ENCODE peak calls at places on chromosomes 2 and 18, in five cellular contexts. L, J, Q, Y and X are unnamed samples.

GRCh38 chr2:169768262-169768995 is 30.2 kb upstream of the SSB start:
- DNase-seq in L (no peak), J (no peak), Q (no peak), Y (no peak), X (no peak)

GRCh38 chr18:21803495-21803894 is 62.9 kb downstream of the MIB1 start:
- DNase-seq in L (no peak), J (no peak), Q (peak; percentile 8), Y (no peak), X (peak; percentile 8)

GRCh38 chr18:49022311-49023280 is 71.8 kb upstream of the SMAD7 start:
- DNase-seq in L (no peak), J (peak; percentile 19), Q (no peak), Y (no peak), X (no peak)

GRCh38 chr2:58862234-58862633 is 621.1 kb upstream of the FANCL start:
- DNase-seq in L (no peak), J (no peak), Q (no peak), Y (no peak), X (no peak)

GRCh38 chr2:55618649-55619055 is 1.2 kb upstream of the PPP4R3B start:
- DNase-seq in L (peak; percentile 37), J (peak; percentile 43), Q (peak; percentile 68), Y (no peak), X (peak; percentile 70)

GRCh38 chr2:241225983-241226382 is 37.5 kb downstream of the ANO7 start:
- DNase-seq in L (no peak), J (no peak), Q (no peak), Y (no peak), X (no peak)

GRCh38 chr2:136019304-136019703 is 33.9 kb upstream of the DARS1 start:
- DNase-seq in L (no peak), J (no peak), Q (no peak), Y (no peak), X (no peak)

GRCh38 chr18:1526996-1527395 is 622.3 kb downstream of the ADCYAP1 start:
- DNase-seq in L (no peak), J (no peak), Q (peak; percentile 57), Y (no peak), X (no peak)

GRCh38 chr2:88235987-88236386 is 65.8 kb downstream of the THNSL2 start:
- DNase-seq in L (no peak), J (no peak), Q (no peak), Y (no peak), X (no peak)

GRCh38 chr2:156343096-156343939 is 10.8 kb upstream of the NR4A2 start:
- DNase-seq in L (no peak), J (no peak), Q (no peak), Y (no peak), X (no peak)

GRCh38 chr2:213934560-213934959 is 476.3 kb upstream of the VWC2L start:
- DNase-seq in L (no peak), J (no peak), Q (peak; percentile 52), Y (no peak), X (peak; percentile 10)

GRCh38 chr2:238270606-238271005 is 17.8 kb downstream of the PER2 start:
- DNase-seq in L (no peak), J (no peak), Q (no peak), Y (no peak), X (no peak)

GRCh38 chr2:218569661-218570500 is 1.2 kb downstream of the CNOT9 start:
- DNase-seq in L (peak; percentile 14), J (no peak), Q (peak; percentile 10), Y (no peak), X (peak; percentile 90)

GRCh38 chr18:5456577-5457466 is 87.0 kb downstream of the EPB41L3 start:
- DNase-seq in L (peak; percentile 32), J (peak; percentile 42), Q (peak; percentile 76), Y (no peak), X (no peak)

GRCh38 chr2:60739156-60739555 is 16.9 kb upstream of the PAPOLG start:
- DNase-seq in L (no peak), J (no peak), Q (peak; percentile 8), Y (no peak), X (no peak)

GRCh38 chr2:200404615-200405014 is 98.1 kb downstream of the SPATS2L start:
- DNase-seq in L (no peak), J (no peak), Q (no peak), Y (no peak), X (no peak)

GRCh38 chr2:124325667-124326425 is 300.8 kb downstream of the CNTNAP5 start:
- DNase-seq in L (no peak), J (no peak), Q (no peak), Y (no peak), X (no peak)

GRCh38 chr2:201466050-201466660 is 14.6 kb downstream of the STRADB start:
- DNase-seq in L (no peak), J (no peak), Q (no peak), Y (no peak), X (peak; percentile 72)

GRCh38 chr2:66481100-66481549 is 46.2 kb downstream of the MEIS1 start:
- DNase-seq in L (peak; percentile 42), J (peak; percentile 32), Q (peak; percentile 55), Y (peak; percentile 15), X (peak; percentile 89)

GRCh38 chr2:75560022-75560767 is 544 bp downstream of the EVA1A start:
- DNase-seq in L (peak; percentile 41), J (peak; percentile 58), Q (peak; percentile 50), Y (no peak), X (peak; percentile 57)

GRCh38 chr2:152761171-152761570 is 42.8 kb downstream of the ARL6IP6 start:
- DNase-seq in L (no peak), J (no peak), Q (no peak), Y (no peak), X (peak; percentile 48)

GRCh38 chr2:44930274-44930826 is 11.2 kb upstream of the SIX3 start:
- DNase-seq in L (no peak), J (peak; percentile 77), Q (no peak), Y (no peak), X (no peak)

GRCh38 chr2:64908406-64908805 is 80.8 kb upstream of the SLC1A4 start:
- DNase-seq in L (no peak), J (no peak), Q (no peak), Y (no peak), X (no peak)

GRCh38 chr2:161306919-161307318 is 1.3 kb upstream of the PSMD14 start:
- DNase-seq in L (no peak), J (peak; percentile 42), Q (no peak), Y (no peak), X (no peak)

GRCh38 chr2:56749152-56749752 is 565.5 kb downstream of the CCDC85A start:
- DNase-seq in L (peak; percentile 21), J (no peak), Q (peak; percentile 66), Y (no peak), X (peak; percentile 47)

GRCh38 chr2:64975232-64975791 is 13.9 kb upstream of the SLC1A4 start:
- DNase-seq in L (no peak), J (no peak), Q (peak; percentile 31), Y (no peak), X (peak; percentile 69)

GRCh38 chr2:156329031-156329921 is 3.2 kb downstream of the NR4A2 start:
- DNase-seq in L (peak; percentile 14), J (peak; percentile 49), Q (no peak), Y (no peak), X (no peak)

GRCh38 chr2:26080356-26080755 is 46.5 kb downstream of the RAB10 start:
- DNase-seq in L (no peak), J (no peak), Q (no peak), Y (no peak), X (no peak)

GRCh38 chr2:15127251-15127650 is 433.9 kb downstream of the NBAS start:
- DNase-seq in L (no peak), J (no peak), Q (no peak), Y (no peak), X (no peak)

GRCh38 chr2:15126373-15126772 is 434.8 kb downstream of the NBAS start:
- DNase-seq in L (no peak), J (no peak), Q (no peak), Y (no peak), X (no peak)

GRCh38 chr2:15122915-15123314 is 438.2 kb downstream of the NBAS start:
- DNase-seq in L (no peak), J (no peak), Q (no peak), Y (no peak), X (peak; percentile 4)

GRCh38 chr2:15128846-15129245 is 432.3 kb downstream of the NBAS start:
- DNase-seq in L (no peak), J (no peak), Q (no peak), Y (no peak), X (no peak)

GRCh38 chr2:15127876-15128275 is 433.3 kb downstream of the NBAS start:
- DNase-seq in L (no peak), J (no peak), Q (no peak), Y (no peak), X (no peak)
- H3K27ac ChIP-seq in L (no peak overlapping the region), J (no peak overlapping the region), Q (no peak overlapping the region), Y (no peak overlapping the region), X (no peak overlapping the region)

GRCh38 chr2:191247381-191248057 is 2.3 kb downstream of the MYO1B start:
- DNase-seq in L (no peak), J (no peak), Q (peak; percentile 88), Y (peak; percentile 13), X (peak; percentile 98)
- H3K9ac ChIP-seq in L (no peak overlapping the region), J (no peak overlapping the region), Q (no peak overlapping the region), Y (no peak overlapping the region), X (peak overlapping the region; percentile 94)

DNA sequence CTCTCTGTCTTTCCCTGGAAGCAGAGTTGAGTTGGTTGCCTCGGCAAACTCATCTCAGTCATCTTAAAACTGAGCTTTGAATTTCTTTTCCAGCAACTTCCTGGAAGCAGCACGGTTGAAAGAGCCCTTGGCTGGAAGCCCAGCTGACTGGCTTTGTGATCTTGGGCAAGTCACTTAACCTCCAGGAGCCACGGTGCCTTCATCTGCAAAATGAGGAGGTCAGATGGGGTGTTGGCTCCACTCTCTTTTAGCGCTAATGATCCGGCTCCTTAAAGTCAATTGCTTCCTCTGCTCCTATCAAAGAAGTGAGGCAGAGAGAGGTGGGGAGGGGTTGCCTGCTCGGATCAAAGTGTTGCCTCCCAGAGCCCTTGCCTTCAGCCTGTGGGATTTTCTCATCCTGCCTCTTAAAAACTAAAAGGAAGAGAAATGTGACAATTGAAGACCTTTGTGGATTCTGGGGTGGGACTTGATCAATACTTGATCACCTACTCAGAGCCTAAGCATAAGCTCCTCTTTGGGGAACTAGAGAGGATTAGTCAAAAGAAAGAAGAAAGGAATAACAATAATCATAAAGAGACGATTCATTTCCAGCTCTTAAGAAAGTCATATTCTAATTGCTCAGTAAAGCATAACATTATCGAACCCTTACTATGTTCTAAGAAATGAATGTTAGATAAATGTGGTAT is 86.6 kb downstream of the MYCN start:
- DNase-seq in L (no peak), J (no peak), Q (peak; percentile 45), Y (no peak), X (no peak)
- H2BK12ac ChIP-seq in L (no peak overlapping the region), J (no peak overlapping the region), Q (peak overlapping the region; percentile 79), Y (no peak overlapping the region), X (no peak overlapping the region)

DNA sequence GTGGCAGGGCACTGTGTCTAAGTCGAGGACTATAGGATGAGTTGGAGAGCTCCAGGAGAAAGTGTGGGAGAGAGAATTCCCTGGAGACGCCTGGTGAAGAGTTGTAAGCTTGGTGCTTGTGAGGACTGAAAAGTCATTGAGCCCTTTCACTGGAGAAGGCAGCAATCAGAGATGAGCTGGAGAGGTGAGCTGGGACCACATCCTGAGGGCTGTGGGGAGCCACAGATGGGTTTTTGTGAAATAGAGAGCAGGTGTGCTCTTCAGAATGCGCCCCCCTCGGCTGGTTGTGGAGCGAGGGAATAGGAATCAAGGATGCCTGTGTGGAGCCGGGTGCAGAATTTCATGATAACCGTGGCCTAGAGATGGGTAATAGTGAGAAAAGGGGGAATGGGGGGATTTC is 224.3 kb downstream of the KLHL29 start:
- DNase-seq in L (no peak), J (no peak), Q (no peak), Y (no peak), X (no peak)
- H3K27ac ChIP-seq in L (no peak overlapping the region), J (no peak overlapping the region), Q (no peak overlapping the region), Y (no peak overlapping the region), X (no peak overlapping the region)